ENCODE peak calls at places on chromosomes 12 and 14, in seven cellular contexts. E is HCT116, M is IMR-90, R is H1, J is breast epithelium, S is esophagus muscularis mucosa, C is uterus. V is an unnamed sample.
A peak's percentile ranks its signal among the peaks of the same experiment; 100 is the strongest.

GRCh38 chr12:47935196-47935595 is 28.2 kb upstream of the TMEM106C start:
- DNase-seq in E (no peak), M (peak; percentile 82), R (no peak), J (no peak), S (no peak), C (no peak), V (peak; percentile 68)

GRCh38 chr14:99116741-99117295 is 155.2 kb downstream of the BCL11B start:
- DNase-seq in E (no peak), M (no peak), R (no peak), J (peak; percentile 6), S (peak; percentile 79), C (no peak), V (no peak)

GRCh38 chr14:29007990-29008389 is 241.4 kb downstream of the FOXG1 start:
- DNase-seq in E (no peak), M (no peak), R (no peak), J (no peak), S (no peak), C (no peak), V (no peak)

GRCh38 chr14:68627050-68627867 is 165.6 kb downstream of the ZFP36L1 start:
- DNase-seq in E (no peak), M (no peak), R (no peak), J (peak; percentile 76), S (peak; percentile 66), C (peak; percentile 75), V (peak; percentile 87)

GRCh38 chr12:78002878-78003277 is 172.2 kb downstream of the NAV3 start:
- DNase-seq in E (no peak), M (peak; percentile 15), R (no peak), J (no peak), S (no peak), C (no peak), V (no peak)

GRCh38 chr14:105072892-105073719 is 7.9 kb upstream of the GPR132 start:
- DNase-seq in E (no peak), M (no peak), R (no peak), J (no peak), S (no peak), C (no peak), V (no peak)

GRCh38 chr12:105092336-105092735 is 8.1 kb upstream of the ALDH1L2 start:
- DNase-seq in E (no peak), M (no peak), R (peak; percentile 89), J (peak; percentile 76), S (no peak), C (no peak), V (no peak)

GRCh38 chr12:57476993-57477709 is 2.5 kb downstream of the ARHGAP9 start:
- DNase-seq in E (no peak), M (no peak), R (no peak), J (no peak), S (no peak), C (no peak), V (no peak)

GRCh38 chr12:31590730-31591307 is at the start of gene DENND5B:
- DNase-seq in E (no peak), M (peak; percentile 61), R (no peak), J (peak; percentile 32), S (no peak), C (peak; percentile 80), V (peak; percentile 83)

GRCh38 chr14:63952053-63952932 is 99.5 kb downstream of the SYNE2 start:
- DNase-seq in E (no peak), M (no peak), R (no peak), J (no peak), S (no peak), C (no peak), V (no peak)

GRCh38 chr14:51419685-51420084 is 179.6 kb downstream of the TMX1 start:
- DNase-seq in E (no peak), M (no peak), R (no peak), J (no peak), S (no peak), C (no peak), V (no peak)

GRCh38 chr12:96157427-96157826 is 36.7 kb upstream of the ELK3 start:
- DNase-seq in E (no peak), M (no peak), R (no peak), J (no peak), S (no peak), C (no peak), V (no peak)

GRCh38 chr14:104749111-104749649 is 3.8 kb upstream of the SIVA1 start:
- DNase-seq in E (no peak), M (peak; percentile 58), R (no peak), J (no peak), S (no peak), C (no peak), V (no peak)

GRCh38 chr14:53306267-53306721 is 153.2 kb upstream of the DDHD1 start:
- DNase-seq in E (peak; percentile 28), M (peak; percentile 69), R (peak; percentile 7), J (peak; percentile 29), S (no peak), C (peak; percentile 84), V (peak; percentile 84)

GRCh38 chr14:22819191-22819988 is 4.2 kb upstream of the SLC7A7 start:
- DNase-seq in E (no peak), M (peak; percentile 85), R (no peak), J (no peak), S (no peak), C (no peak), V (no peak)

DNA sequence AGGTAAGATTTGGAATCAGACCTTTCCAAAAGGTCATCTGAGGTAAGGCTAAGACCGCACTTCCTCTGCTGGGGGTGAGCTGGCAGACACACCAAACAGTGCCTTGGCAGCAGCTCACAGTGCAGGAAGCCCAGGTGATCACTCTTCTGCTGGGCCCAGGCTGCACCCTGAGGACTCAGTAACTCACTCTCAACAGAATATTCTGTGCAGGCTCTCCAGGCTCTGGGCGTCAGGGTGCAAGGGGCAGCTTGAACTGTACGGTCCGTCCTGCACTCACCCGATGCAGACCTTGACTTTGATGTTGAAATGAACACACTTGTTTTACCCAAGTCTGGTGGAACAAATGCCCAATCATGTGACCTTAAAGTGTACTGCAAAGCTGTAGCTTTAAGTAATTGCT is 6.0 kb downstream of the ALKBH2 start:
- DNase-seq in E (no peak), M (no peak), R (no peak), J (no peak), S (no peak), C (no peak), V (peak; percentile 67)
- TF ChIP-seq POLR2A in E (no peak), M (no peak), R (no peak), J (no peak), S (no peak), C (no peak), V (peak; percentile 16)

DNA sequence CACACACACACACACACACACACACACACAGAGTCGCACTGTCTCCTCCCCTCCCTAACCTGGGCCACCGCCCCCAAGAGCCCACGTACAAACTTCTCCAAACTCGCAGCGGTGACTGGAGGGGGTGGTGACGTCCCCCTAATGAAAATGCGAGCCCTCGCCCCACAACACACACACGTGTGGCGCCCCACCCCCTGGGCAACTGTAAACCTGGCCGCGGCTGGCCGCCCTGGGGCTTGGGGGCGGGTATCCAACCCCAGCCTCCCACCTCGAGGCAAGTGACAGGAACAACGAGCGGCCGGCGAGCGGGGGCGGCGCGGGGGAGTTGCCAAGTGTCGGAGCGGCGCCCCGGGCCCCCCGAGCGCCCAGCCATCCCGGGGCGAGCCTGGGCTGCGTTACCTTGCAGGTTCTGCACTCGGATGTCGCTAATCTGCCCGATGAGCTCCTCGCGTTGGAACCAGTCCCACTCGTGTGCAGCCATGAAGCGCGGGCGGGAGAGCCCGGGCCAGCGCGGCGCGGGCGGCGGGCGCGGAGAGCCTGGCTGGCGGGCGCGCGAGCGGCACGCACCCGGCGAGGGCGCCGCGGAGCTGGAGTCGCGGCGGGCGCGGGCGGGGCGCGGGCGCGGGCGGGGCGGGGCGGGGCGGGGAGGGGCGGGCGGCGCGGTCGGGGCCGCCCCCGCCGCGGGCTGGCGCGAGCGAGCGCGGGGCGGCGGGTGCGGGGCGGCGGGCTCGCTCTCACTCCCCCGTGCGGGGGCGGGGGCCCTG is at the start of gene CLMN:
- DNase-seq in E (peak; percentile 16), M (peak; percentile 4), R (no peak), J (peak; percentile 39), S (no peak), C (peak; percentile 46), V (peak; percentile 40)
- TF ChIP-seq CTCF in E (no peak), M (no peak), R (no peak), J (no peak), S (no peak), C (no peak), V (no peak)

GRCh38 chr12:32983968-32984367 is 87.4 kb upstream of the PKP2 start:
- DNase-seq in E (no peak), M (no peak), R (peak; percentile 17), J (no peak), S (no peak), C (no peak), V (no peak)

GRCh38 chr12:32983332-32983731 is 86.8 kb upstream of the PKP2 start:
- DNase-seq in E (no peak), M (no peak), R (no peak), J (no peak), S (no peak), C (no peak), V (no peak)

GRCh38 chr12:32981139-32981538 is 84.6 kb upstream of the PKP2 start:
- DNase-seq in E (no peak), M (no peak), R (no peak), J (no peak), S (no peak), C (no peak), V (no peak)
- H3K27me3 ChIP-seq in E (peaks cover 5% of the 10 kb centered on the region), M (no peaks in the 10 kb centered on the region), R (no peaks in the 10 kb centered on the region), J (no peaks in the 10 kb centered on the region), S (no peaks in the 10 kb centered on the region), C (no peaks in the 10 kb centered on the region), V (no peaks in the 10 kb centered on the region)

GRCh38 chr14:93725993-93726392 is 62.3 kb downstream of the PRIMA1 start:
- DNase-seq in E (no peak), M (no peak), R (no peak), J (no peak), S (no peak), C (no peak), V (no peak)

GRCh38 chr14:93728651-93729016 is 59.7 kb downstream of the PRIMA1 start:
- DNase-seq in E (no peak), M (no peak), R (no peak), J (no peak), S (no peak), C (no peak), V (no peak)

GRCh38 chr14:93727917-93728650 is 60.2 kb downstream of the PRIMA1 start:
- DNase-seq in E (no peak), M (no peak), R (no peak), J (no peak), S (no peak), C (no peak), V (no peak)

GRCh38 chr14:93725002-93725582 is 63.2 kb downstream of the PRIMA1 start:
- DNase-seq in E (no peak), M (no peak), R (no peak), J (no peak), S (no peak), C (no peak), V (no peak)

DNA sequence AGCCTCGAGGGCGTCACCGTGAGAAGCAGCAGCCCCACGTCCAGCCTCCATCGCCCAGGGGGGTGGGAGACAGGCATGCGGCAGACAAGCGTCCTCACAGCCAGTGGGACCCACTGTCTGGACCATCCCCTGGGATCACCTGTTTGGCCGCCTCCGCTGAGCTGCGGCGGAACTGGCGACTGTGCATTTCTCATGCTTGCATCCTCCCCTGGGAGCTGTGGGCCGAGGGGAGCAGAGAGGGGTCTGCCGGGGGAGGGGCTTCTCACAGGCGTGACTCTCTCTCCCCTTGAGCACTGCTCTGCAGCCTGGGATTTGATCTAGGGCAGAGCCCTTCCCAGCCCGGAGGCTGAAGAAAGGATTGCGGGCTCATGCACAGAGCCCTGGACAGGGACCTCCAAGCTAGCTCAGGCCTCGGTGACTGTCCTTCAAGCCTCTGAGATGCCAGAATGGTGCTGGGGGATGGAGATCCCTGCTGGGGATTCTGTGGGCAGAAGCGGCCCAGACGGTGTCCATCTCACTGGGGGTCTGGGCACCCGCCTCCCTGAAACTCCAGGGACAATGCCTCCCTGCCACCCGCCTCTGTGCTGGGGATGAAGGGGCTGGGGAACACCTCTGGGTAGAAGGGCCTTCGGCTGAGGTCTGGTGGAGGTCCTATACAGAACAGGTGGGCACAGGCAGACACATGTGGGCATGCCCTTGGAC is 61.1 kb downstream of the PRIMA1 start:
- DNase-seq in E (no peak), M (no peak), R (no peak), J (no peak), S (no peak), C (no peak), V (no peak)
- TF ChIP-seq POLR2A in E (no peak), M (no peak), R (no peak), J (no peak), S (no peak), C (no peak), V (no peak)

V was measured in adrenal gland.